ENCODE peak calls at places on chromosome 5, in five cellular contexts. V, W, K, R and U are unnamed samples.

GRCh38 chr5:78547731-78548189 is 100.8 kb downstream of the LHFPL2 start:
- DNase-seq in K (peak; percentile 63), W (no peak), R (no peak), V (no peak), U (peak; percentile 49)

GRCh38 chr5:132076983-132077382 is 3.4 kb downstream of the CSF2 start:
- DNase-seq in R (no peak), W (no peak), V (no peak), K (no peak), U (no peak)

GRCh38 chr5:122385786-122386185 is 73.7 kb downstream of the SNCAIP start:
- DNase-seq in W (no peak), K (no peak), R (no peak), V (no peak), U (no peak)

GRCh38 chr5:89246252-89246651 is 363.3 kb upstream of the MEF2C start:
- DNase-seq in V (no peak), R (no peak), W (no peak), K (no peak), U (no peak)

GRCh38 chr5:170681013-170681433 is 102.5 kb upstream of the GABRP start:
- DNase-seq in V (peak; percentile 43), R (no peak), K (peak; percentile 70), W (no peak), U (peak; percentile 82)

GRCh38 chr5:62886603-62887315 is 308.1 kb downstream of the LRRC70 start:
- DNase-seq in R (no peak), K (peak; percentile 15), V (no peak), W (no peak), U (peak; percentile 75)

GRCh38 chr5:148268556-148268955 is at the start of gene SPINK13:
- DNase-seq in W (no peak), R (no peak), K (peak; percentile 14), V (peak; percentile 2), U (peak; percentile 85)

GRCh38 chr5:79956173-79956670 is 34.8 kb downstream of the MTX3 start:
- DNase-seq in R (no peak), K (peak; percentile 55), W (no peak), V (peak; percentile 45), U (peak; percentile 90)

GRCh38 chr5:1390861-1391600 is 46.1 kb upstream of the CLPTM1L start:
- DNase-seq in R (no peak), V (no peak), K (no peak), W (no peak), U (no peak)

GRCh38 chr5:126753227-126753626 is 23.7 kb upstream of the LMNB1 start:
- DNase-seq in R (no peak), K (no peak), W (no peak), V (no peak), U (no peak)

GRCh38 chr5:16881253-16881652 is 54.8 kb downstream of the MYO10 start:
- DNase-seq in W (no peak), R (no peak), K (no peak), V (no peak), U (no peak)

GRCh38 chr5:34022131-34022705 is 14.4 kb upstream of the AMACR start:
- DNase-seq in W (no peak), R (no peak), V (no peak), K (peak; percentile 31), U (peak; percentile 83)

GRCh38 chr5:79712741-79713140 is 23.1 kb downstream of the CMYA5 start:
- DNase-seq in W (no peak), K (no peak), V (no peak), R (no peak), U (no peak)

GRCh38 chr5:111563041-111563822 is 50.9 kb upstream of the STARD4 start:
- DNase-seq in K (peak; percentile 43), R (no peak), V (no peak), W (no peak), U (peak; percentile 90)

GRCh38 chr5:56607551-56607950 is 207.8 kb upstream of the MAP3K1 start:
- DNase-seq in V (no peak), R (no peak), K (peak; percentile 53), W (no peak), U (peak; percentile 84)

GRCh38 chr5:82640901-82641300 is 362.7 kb upstream of the RPS23 start:
- DNase-seq in R (no peak), W (no peak), K (no peak), V (no peak), U (no peak)

GRCh38 chr5:178630475-178630930 is 3.7 kb upstream of the CLK4 start:
- DNase-seq in K (no peak), W (no peak), R (no peak), V (no peak), U (peak; percentile 95)

GRCh38 chr5:129377504-129377903 is 82.6 kb upstream of the ADAMTS19 start:
- DNase-seq in R (no peak), V (no peak), W (no peak), K (peak; percentile 77), U (no peak)

GRCh38 chr5:59266410-59266809 is 627.1 kb downstream of the PDE4D start:
- DNase-seq in V (no peak), W (no peak), R (no peak), K (no peak), U (no peak)

GRCh38 chr5:137589185-137589584 is 90.1 kb upstream of the SPOCK1 start:
- DNase-seq in R (no peak), K (no peak), W (no peak), V (no peak), U (no peak)

GRCh38 chr5:1111727-1112289 is at the start of gene SLC12A7:
- DNase-seq in K (no peak), V (peak; percentile 83), R (peak; percentile 58), W (no peak), U (peak; percentile 73)

GRCh38 chr5:15014809-15015208 is 143.2 kb upstream of the ANKH start:
- DNase-seq in K (no peak), V (no peak), R (no peak), W (no peak), U (no peak)

GRCh38 chr5:1092122-1092521 is 19.7 kb downstream of the SLC12A7 start:
- DNase-seq in V (no peak), W (no peak), R (no peak), K (no peak), U (no peak)